ENCODE peak calls at places on chromosomes 4 and X, in five cellular contexts. One of them, this sample, is unnamed.

GRCh38 chr4:7763788-7764187 is 175.9 kb downstream of the AFAP1 start:
- DNase-seq in upper lobe of right lung: no peak
- DNase-seq in adrenal gland: no peak
- DNase-seq in transverse colon: no peak
- DNase-seq in heart right ventricle: no peak
- DNase-seq in this sample: peak

GRCh38 chr4:121989715-121990114 is 37.9 kb upstream of the TRPC3 start:
- DNase-seq in upper lobe of right lung: no peak
- DNase-seq in adrenal gland: no peak
- DNase-seq in transverse colon: no peak
- DNase-seq in heart right ventricle: no peak
- DNase-seq in this sample: peak

GRCh38 chr4:34181311-34181808 is 2063.0 kb downstream of the ARAP2 start:
- DNase-seq in transverse colon: no peak
- DNase-seq in heart right ventricle: no peak
- DNase-seq in adrenal gland: no peak
- DNase-seq in upper lobe of right lung: no peak
- DNase-seq in this sample: peak

GRCh38 chrX:83422836-83423235 is 85.3 kb upstream of the POU3F4 start:
- DNase-seq in adrenal gland: no peak
- DNase-seq in heart right ventricle: no peak
- DNase-seq in transverse colon: no peak
- DNase-seq in upper lobe of right lung: no peak
- DNase-seq in this sample: no peak

GRCh38 chrX:153641575-153642312 is 5.3 kb upstream of the DUSP9 start:
- DNase-seq in upper lobe of right lung: no peak
- DNase-seq in adrenal gland: no peak
- DNase-seq in transverse colon: no peak
- DNase-seq in heart right ventricle: no peak
- DNase-seq in this sample: no peak

GRCh38 chrX:119427024-119427794 is 28.1 kb downstream of the SLC25A43 start:
- DNase-seq in transverse colon: peak
- DNase-seq in adrenal gland: peak
- DNase-seq in upper lobe of right lung: no peak
- DNase-seq in heart right ventricle: peak
- DNase-seq in this sample: no peak

GRCh38 chr4:28886934-28887333 is 1833.2 kb upstream of the PCDH7 start:
- DNase-seq in upper lobe of right lung: no peak
- DNase-seq in adrenal gland: no peak
- DNase-seq in transverse colon: no peak
- DNase-seq in heart right ventricle: no peak
- DNase-seq in this sample: no peak

GRCh38 chr4:119726505-119726904 is 97.9 kb upstream of the PDE5A start:
- DNase-seq in adrenal gland: no peak
- DNase-seq in heart right ventricle: no peak
- DNase-seq in upper lobe of right lung: no peak
- DNase-seq in transverse colon: no peak
- DNase-seq in this sample: no peak

GRCh38 chrX:40166582-40166981 is 68.8 kb upstream of the BCOR start:
- DNase-seq in upper lobe of right lung: no peak
- DNase-seq in transverse colon: no peak
- DNase-seq in adrenal gland: peak
- DNase-seq in heart right ventricle: no peak
- DNase-seq in this sample: no peak

GRCh38 chrX:9912341-9912740 is 54.8 kb upstream of the CLDN34 start:
- DNase-seq in adrenal gland: no peak
- DNase-seq in heart right ventricle: no peak
- DNase-seq in transverse colon: no peak
- DNase-seq in upper lobe of right lung: no peak
- DNase-seq in this sample: peak

GRCh38 chr4:3321295-3321889 is 28.6 kb downstream of the RGS12 start:
- DNase-seq in adrenal gland: peak
- DNase-seq in transverse colon: no peak
- DNase-seq in upper lobe of right lung: peak
- DNase-seq in heart right ventricle: peak
- DNase-seq in this sample: no peak

GRCh38 chr4:94676910-94677309 is 80.8 kb upstream of the BMPR1B start:
- DNase-seq in heart right ventricle: no peak
- DNase-seq in transverse colon: no peak
- DNase-seq in adrenal gland: no peak
- DNase-seq in upper lobe of right lung: no peak
- DNase-seq in this sample: no peak

GRCh38 chrX:155246748-155247147 is 17.5 kb downstream of the RAB39B start:
- DNase-seq in transverse colon: no peak
- DNase-seq in adrenal gland: no peak
- DNase-seq in heart right ventricle: no peak
- DNase-seq in upper lobe of right lung: no peak
- DNase-seq in this sample: no peak

GRCh38 chr4:3323071-3323481 is 30.3 kb downstream of the RGS12 start:
- DNase-seq in heart right ventricle: no peak
- DNase-seq in transverse colon: no peak
- DNase-seq in upper lobe of right lung: peak
- DNase-seq in adrenal gland: peak
- DNase-seq in this sample: no peak

GRCh38 chr4:155005395-155006087 is 202.9 kb upstream of the NPY2R start:
- DNase-seq in heart right ventricle: no peak
- DNase-seq in upper lobe of right lung: no peak
- DNase-seq in transverse colon: no peak
- DNase-seq in adrenal gland: no peak
- DNase-seq in this sample: peak

GRCh38 chrX:16743604-16744325 is 24.4 kb downstream of the SYAP1 start:
- DNase-seq in adrenal gland: peak
- DNase-seq in upper lobe of right lung: no peak
- DNase-seq in transverse colon: no peak
- DNase-seq in heart right ventricle: no peak
- DNase-seq in this sample: peak
- TF ChIP-seq CTCF in adrenal gland: peak
- TF ChIP-seq CTCF in upper lobe of right lung: no peak
- TF ChIP-seq CTCF in transverse colon: no peak
- TF ChIP-seq CTCF in heart right ventricle: no peak
- TF ChIP-seq CTCF in this sample: no peak

GRCh38 chr4:134773497-134774000 is 572.0 kb upstream of the PABPC4L start:
- DNase-seq in transverse colon: no peak
- DNase-seq in heart right ventricle: no peak
- DNase-seq in adrenal gland: no peak
- DNase-seq in upper lobe of right lung: peak
- DNase-seq in this sample: no peak
- H3K27ac ChIP-seq in transverse colon: no peak
- H3K27ac ChIP-seq in heart right ventricle: no peak
- H3K27ac ChIP-seq in adrenal gland: no peak
- H3K27ac ChIP-seq in upper lobe of right lung: no peak
- H3K27ac ChIP-seq in this sample: no peak

GRCh38 chrX:111382277-111382676 is 29.7 kb downstream of the DCX start:
- DNase-seq in upper lobe of right lung: no peak
- DNase-seq in transverse colon: no peak
- DNase-seq in heart right ventricle: no peak
- DNase-seq in adrenal gland: no peak
- DNase-seq in this sample: no peak
- TF ChIP-seq CTCF in upper lobe of right lung: no peak
- TF ChIP-seq CTCF in transverse colon: no peak
- TF ChIP-seq CTCF in heart right ventricle: no peak
- TF ChIP-seq CTCF in adrenal gland: no peak
- TF ChIP-seq CTCF in this sample: no peak

DNA sequence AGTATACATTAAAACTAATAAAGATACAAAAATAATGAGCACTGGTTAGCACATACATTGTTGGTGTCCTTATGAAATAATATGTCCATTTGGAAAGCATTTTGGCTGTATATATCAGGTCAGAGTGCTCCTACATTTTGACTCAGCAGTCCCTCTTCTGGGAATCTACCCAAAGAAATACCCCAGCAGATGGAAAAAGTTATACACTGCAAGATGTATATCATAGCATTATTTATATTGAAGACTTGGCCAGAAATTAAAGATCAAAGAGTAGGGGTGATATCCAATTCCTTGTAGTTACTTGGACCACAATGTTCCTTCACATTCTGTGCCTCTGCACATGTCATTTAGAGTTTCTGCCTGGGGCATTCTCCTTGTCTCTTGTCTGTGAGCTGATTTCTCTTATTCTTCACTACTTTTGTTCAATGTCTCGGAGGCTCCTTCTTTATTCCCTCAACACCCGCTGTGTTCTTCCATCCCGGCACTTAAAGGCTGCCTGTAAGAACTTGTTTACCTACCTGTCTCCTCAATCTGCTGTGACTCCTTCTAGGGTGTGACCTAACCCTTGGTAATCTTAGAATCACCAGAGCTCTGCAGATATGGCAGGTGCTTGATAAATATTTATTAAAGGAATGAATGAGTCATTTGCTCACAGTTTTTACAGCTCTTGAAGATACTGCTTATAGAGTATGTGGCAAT is 3.1 kb upstream of the TSPAN5 start:
- DNase-seq in heart right ventricle: no peak
- DNase-seq in transverse colon: no peak
- DNase-seq in adrenal gland: no peak
- DNase-seq in upper lobe of right lung: no peak
- DNase-seq in this sample: peak
- H3K27ac ChIP-seq in heart right ventricle: no peak
- H3K27ac ChIP-seq in transverse colon: no peak
- H3K27ac ChIP-seq in adrenal gland: no peak
- H3K27ac ChIP-seq in upper lobe of right lung: no peak
- H3K27ac ChIP-seq in this sample: no peak

DNA sequence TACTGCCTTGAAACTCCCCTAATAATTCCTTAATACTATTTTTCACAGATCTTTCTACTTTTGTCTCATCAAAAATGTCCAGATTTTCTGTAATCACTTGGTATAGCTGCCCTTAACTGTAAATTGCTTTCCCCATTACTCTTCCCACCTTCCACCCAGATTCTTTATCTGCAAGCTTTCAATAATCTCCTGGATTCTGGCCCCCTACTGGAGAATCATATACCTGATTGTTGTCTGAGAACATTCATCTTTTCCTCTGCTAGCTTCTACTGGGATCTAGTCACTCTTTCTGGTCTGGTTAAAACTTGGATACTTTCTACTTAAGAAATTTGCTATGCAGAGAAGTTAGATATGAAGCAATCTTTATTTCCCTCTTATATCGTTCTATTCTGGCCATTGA is 552.6 kb downstream of the PCDH19 start:
- DNase-seq in adrenal gland: no peak
- DNase-seq in upper lobe of right lung: no peak
- DNase-seq in transverse colon: no peak
- DNase-seq in heart right ventricle: no peak
- DNase-seq in this sample: no peak
- TF ChIP-seq CTCF in adrenal gland: no peak
- TF ChIP-seq CTCF in upper lobe of right lung: no peak
- TF ChIP-seq CTCF in transverse colon: no peak
- TF ChIP-seq CTCF in heart right ventricle: no peak
- TF ChIP-seq CTCF in this sample: no peak

GRCh38 chr4:146333895-146334262 is 119.5 kb downstream of the REELD1 start:
- DNase-seq in upper lobe of right lung: no peak
- DNase-seq in heart right ventricle: no peak
- DNase-seq in adrenal gland: no peak
- DNase-seq in transverse colon: no peak
- DNase-seq in this sample: no peak

GRCh38 chr4:146336413-146336807 is 122.1 kb downstream of the REELD1 start:
- DNase-seq in upper lobe of right lung: no peak
- DNase-seq in adrenal gland: no peak
- DNase-seq in heart right ventricle: no peak
- DNase-seq in transverse colon: no peak
- DNase-seq in this sample: no peak

GRCh38 chr4:146334862-146335449 is 120.6 kb downstream of the REELD1 start:
- DNase-seq in upper lobe of right lung: no peak
- DNase-seq in heart right ventricle: no peak
- DNase-seq in adrenal gland: no peak
- DNase-seq in transverse colon: no peak
- DNase-seq in this sample: no peak

GRCh38 chr4:146333187-146333894 is 119.0 kb downstream of the REELD1 start:
- DNase-seq in upper lobe of right lung: no peak
- DNase-seq in transverse colon: peak
- DNase-seq in adrenal gland: no peak
- DNase-seq in heart right ventricle: no peak
- DNase-seq in this sample: peak

DNA sequence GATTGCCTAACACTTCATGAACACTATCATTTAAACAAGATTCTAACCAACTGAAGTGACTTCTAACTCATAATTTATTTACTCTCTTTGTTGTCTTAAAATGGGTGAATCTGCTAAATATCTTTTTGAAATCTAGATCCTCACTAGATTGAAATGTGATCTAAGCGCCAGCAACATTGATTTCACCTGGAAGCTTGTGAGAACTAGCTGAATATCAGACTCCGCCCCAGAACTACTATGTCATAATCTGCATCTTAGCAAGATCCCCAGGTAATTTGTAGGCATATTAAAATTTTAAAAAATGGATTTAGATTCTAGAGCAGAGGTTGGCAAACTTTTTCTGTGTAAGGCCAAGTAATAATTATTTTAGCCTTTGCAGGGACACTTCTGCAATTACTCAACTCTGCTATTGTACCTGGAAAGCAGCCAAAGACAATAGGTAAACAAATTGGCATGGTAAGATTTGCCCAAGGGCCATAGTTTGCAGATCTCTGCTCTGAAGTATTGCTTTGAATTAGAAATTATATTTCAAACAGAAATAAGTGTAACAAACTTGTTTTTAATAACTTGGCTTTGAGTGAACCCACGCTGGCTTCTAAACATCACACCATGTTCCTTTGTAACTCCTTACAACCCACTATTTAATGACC is 121.5 kb downstream of the REELD1 start:
- DNase-seq in upper lobe of right lung: no peak
- DNase-seq in adrenal gland: no peak
- DNase-seq in transverse colon: no peak
- DNase-seq in heart right ventricle: no peak
- DNase-seq in this sample: no peak
- H3K27ac ChIP-seq in upper lobe of right lung: no peak
- H3K27ac ChIP-seq in adrenal gland: no peak
- H3K27ac ChIP-seq in transverse colon: no peak
- H3K27ac ChIP-seq in heart right ventricle: no peak
- H3K27ac ChIP-seq in this sample: no peak